ENCODE peak calls at places on chromosomes 2 and 18, in seven cellular contexts. One of them, this sample, is unnamed.

GRCh38 chr2:200509227-200509607 is 651 bp downstream of the KCTD18 start:
- DNase-seq in GM12878: no peak
- DNase-seq in GM12891: no peak
- DNase-seq in HepG2: no peak
- DNase-seq in K562: peak; percentile 27
- DNase-seq in H1: peak; percentile 48
- DNase-seq in SK-N-SH: peak; percentile 51
- DNase-seq in this sample: no peak

GRCh38 chr2:58893645-58894336 is 652.7 kb upstream of the FANCL start:
- DNase-seq in GM12891: no peak
- DNase-seq in SK-N-SH: no peak
- DNase-seq in HepG2: no peak
- DNase-seq in H1: no peak
- DNase-seq in GM12878: no peak
- DNase-seq in K562: no peak
- DNase-seq in this sample: no peak

GRCh38 chr2:147045113-147045512 is 799.7 kb upstream of the ACVR2A start:
- DNase-seq in GM12891: peak; percentile 7
- DNase-seq in SK-N-SH: peak; percentile 12
- DNase-seq in K562: no peak
- DNase-seq in HepG2: peak; percentile 45
- DNase-seq in H1: peak; percentile 87
- DNase-seq in GM12878: peak; percentile 15
- DNase-seq in this sample: no peak

GRCh38 chr18:73693091-73693490 is 454.5 kb downstream of the FBXO15 start:
- DNase-seq in SK-N-SH: no peak
- DNase-seq in GM12878: no peak
- DNase-seq in GM12891: no peak
- DNase-seq in H1: no peak
- DNase-seq in HepG2: no peak
- DNase-seq in K562: no peak
- DNase-seq in this sample: no peak

GRCh38 chr2:46849741-46850474 is 65.7 kb downstream of the MCFD2 start:
- DNase-seq in SK-N-SH: peak; percentile 46
- DNase-seq in HepG2: no peak
- DNase-seq in GM12878: no peak
- DNase-seq in K562: peak; percentile 89
- DNase-seq in GM12891: no peak
- DNase-seq in H1: no peak
- DNase-seq in this sample: no peak

GRCh38 chr2:133837441-133838090 is 269.3 kb upstream of the NCKAP5 start:
- DNase-seq in HepG2: no peak
- DNase-seq in K562: no peak
- DNase-seq in GM12891: no peak
- DNase-seq in GM12878: no peak
- DNase-seq in H1: no peak
- DNase-seq in SK-N-SH: no peak
- DNase-seq in this sample: no peak

GRCh38 chr2:15195723-15196270 is 365.3 kb downstream of the NBAS start:
- DNase-seq in GM12878: no peak
- DNase-seq in SK-N-SH: no peak
- DNase-seq in H1: no peak
- DNase-seq in K562: no peak
- DNase-seq in GM12891: no peak
- DNase-seq in HepG2: no peak
- DNase-seq in this sample: no peak

GRCh38 chr2:71832388-71832787 is 315.3 kb downstream of the CYP26B1 start:
- DNase-seq in H1: no peak
- DNase-seq in HepG2: no peak
- DNase-seq in K562: no peak
- DNase-seq in SK-N-SH: no peak
- DNase-seq in GM12891: no peak
- DNase-seq in GM12878: no peak
- DNase-seq in this sample: no peak

GRCh38 chr2:201362396-201362795 is 5.3 kb upstream of the FLACC1 start:
- DNase-seq in K562: no peak
- DNase-seq in GM12878: no peak
- DNase-seq in H1: no peak
- DNase-seq in GM12891: no peak
- DNase-seq in SK-N-SH: no peak
- DNase-seq in HepG2: no peak
- DNase-seq in this sample: no peak

GRCh38 chr2:24421668-24422067 is 61.3 kb upstream of the ITSN2 start:
- DNase-seq in SK-N-SH: peak; percentile 60
- DNase-seq in GM12891: no peak
- DNase-seq in K562: peak; percentile 55
- DNase-seq in GM12878: no peak
- DNase-seq in H1: peak; percentile 83
- DNase-seq in HepG2: peak; percentile 52
- DNase-seq in this sample: peak; percentile 7

GRCh38 chr2:226159875-226160479 is 639.6 kb downstream of the IRS1 start:
- DNase-seq in K562: no peak
- DNase-seq in HepG2: peak; percentile 99
- DNase-seq in GM12891: no peak
- DNase-seq in GM12878: no peak
- DNase-seq in SK-N-SH: no peak
- DNase-seq in H1: no peak
- DNase-seq in this sample: no peak

GRCh38 chr2:140348826-140349225 is 1568.6 kb upstream of the NXPH2 start:
- DNase-seq in K562: no peak
- DNase-seq in GM12878: no peak
- DNase-seq in SK-N-SH: no peak
- DNase-seq in GM12891: no peak
- DNase-seq in H1: no peak
- DNase-seq in HepG2: no peak
- DNase-seq in this sample: no peak

GRCh38 chr2:127007652-127008051 is 99.3 kb downstream of the BIN1 start:
- DNase-seq in K562: no peak
- DNase-seq in SK-N-SH: no peak
- DNase-seq in GM12891: no peak
- DNase-seq in H1: no peak
- DNase-seq in GM12878: no peak
- DNase-seq in HepG2: no peak
- DNase-seq in this sample: no peak

GRCh38 chr2:63424329-63425078 is 163.8 kb downstream of the WDPCP start:
- DNase-seq in HepG2: peak; percentile 62
- DNase-seq in GM12878: no peak
- DNase-seq in H1: peak; percentile 64
- DNase-seq in K562: peak; percentile 58
- DNase-seq in GM12891: peak; percentile 6
- DNase-seq in SK-N-SH: peak; percentile 30
- DNase-seq in this sample: no peak

GRCh38 chr2:216633616-216634316 is 546 bp downstream of the IGFBP2 start:
- DNase-seq in K562: no peak
- DNase-seq in H1: peak; percentile 73
- DNase-seq in GM12878: no peak
- DNase-seq in HepG2: no peak
- DNase-seq in GM12891: no peak
- DNase-seq in SK-N-SH: peak; percentile 79
- DNase-seq in this sample: no peak

GRCh38 chr18:31736630-31737029 is 24.1 kb downstream of the SLC25A52 start:
- DNase-seq in SK-N-SH: no peak
- DNase-seq in H1: no peak
- DNase-seq in GM12891: no peak
- DNase-seq in HepG2: no peak
- DNase-seq in K562: no peak
- DNase-seq in GM12878: peak; percentile 28
- DNase-seq in this sample: no peak

GRCh38 chr2:118905206-118905605 is 36.8 kb upstream of the MARCO start:
- DNase-seq in SK-N-SH: no peak
- DNase-seq in GM12878: no peak
- DNase-seq in H1: no peak
- DNase-seq in HepG2: no peak
- DNase-seq in K562: no peak
- DNase-seq in GM12891: no peak
- DNase-seq in this sample: no peak

GRCh38 chr2:216856666-216857065 is 3.2 kb downstream of the TNP1 start:
- DNase-seq in K562: no peak
- DNase-seq in HepG2: no peak
- DNase-seq in H1: no peak
- DNase-seq in SK-N-SH: no peak
- DNase-seq in GM12891: no peak
- DNase-seq in GM12878: no peak
- DNase-seq in this sample: no peak

DNA sequence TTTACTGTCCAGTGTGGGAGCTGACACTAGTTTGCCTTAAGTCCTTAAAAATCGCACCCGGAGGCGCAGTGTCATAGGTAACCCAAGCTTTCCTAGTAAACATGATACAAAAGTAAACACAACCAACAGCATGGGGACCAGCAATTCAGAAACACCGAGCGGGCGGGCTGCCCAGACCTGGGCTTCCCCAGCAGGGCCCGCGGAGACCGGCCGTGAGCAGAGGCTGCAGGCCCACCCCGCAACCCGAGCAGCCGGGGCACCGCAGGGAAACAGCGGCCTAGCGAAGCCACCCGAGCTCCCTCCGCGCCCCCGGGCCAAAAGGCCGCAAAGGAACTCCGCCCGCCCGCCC is 296 bp downstream of the TTC21B start:
- DNase-seq in K562: no peak
- DNase-seq in GM12891: no peak
- DNase-seq in GM12878: no peak
- DNase-seq in SK-N-SH: no peak
- DNase-seq in H1: no peak
- DNase-seq in HepG2: peak; percentile 54
- DNase-seq in this sample: no peak
- TF ChIP-seq TAF1 in K562: no peak
- TF ChIP-seq TAF1 in GM12891: no peak
- TF ChIP-seq TAF1 in GM12878: no peak
- TF ChIP-seq TAF1 in SK-N-SH: no peak
- TF ChIP-seq TAF1 in H1: no peak
- TF ChIP-seq TAF1 in HepG2: no peak
- TF ChIP-seq TAF1 in this sample: no peak

GRCh38 chr2:239544141-239544800 is 143.5 kb upstream of the HDAC4 start:
- DNase-seq in H1: no peak
- DNase-seq in K562: no peak
- DNase-seq in SK-N-SH: no peak
- DNase-seq in HepG2: no peak
- DNase-seq in GM12878: no peak
- DNase-seq in GM12891: no peak
- DNase-seq in this sample: no peak
- TF ChIP-seq TAF1 in H1: no peak
- TF ChIP-seq TAF1 in K562: no peak
- TF ChIP-seq TAF1 in SK-N-SH: no peak
- TF ChIP-seq TAF1 in HepG2: no peak
- TF ChIP-seq TAF1 in GM12878: no peak
- TF ChIP-seq TAF1 in GM12891: no peak
- TF ChIP-seq TAF1 in this sample: no peak

GRCh38 chr18:57755473-57756067 is 47.5 kb downstream of the ATP8B1 start:
- DNase-seq in H1: no peak
- DNase-seq in GM12878: no peak
- DNase-seq in K562: no peak
- DNase-seq in GM12891: no peak
- DNase-seq in HepG2: no peak
- DNase-seq in SK-N-SH: peak; percentile 11
- DNase-seq in this sample: no peak

GRCh38 chr18:57754577-57755330 is 48.4 kb downstream of the ATP8B1 start:
- DNase-seq in GM12891: no peak
- DNase-seq in HepG2: no peak
- DNase-seq in K562: no peak
- DNase-seq in SK-N-SH: no peak
- DNase-seq in GM12878: peak; percentile 38
- DNase-seq in H1: no peak
- DNase-seq in this sample: no peak

GRCh38 chr18:57762686-57763085 is 40.4 kb downstream of the ATP8B1 start:
- DNase-seq in GM12878: no peak
- DNase-seq in H1: no peak
- DNase-seq in GM12891: no peak
- DNase-seq in HepG2: no peak
- DNase-seq in SK-N-SH: no peak
- DNase-seq in K562: no peak
- DNase-seq in this sample: no peak

GRCh38 chr18:57764087-57764486 is 39.0 kb downstream of the ATP8B1 start:
- DNase-seq in H1: no peak
- DNase-seq in SK-N-SH: no peak
- DNase-seq in GM12878: no peak
- DNase-seq in GM12891: no peak
- DNase-seq in K562: no peak
- DNase-seq in HepG2: no peak
- DNase-seq in this sample: no peak

GRCh38 chr18:57759650-57760049 is 43.5 kb downstream of the ATP8B1 start:
- DNase-seq in H1: no peak
- DNase-seq in HepG2: no peak
- DNase-seq in GM12891: no peak
- DNase-seq in K562: no peak
- DNase-seq in GM12878: no peak
- DNase-seq in SK-N-SH: no peak
- DNase-seq in this sample: no peak
- TF ChIP-seq TAF1 in H1: no peak
- TF ChIP-seq TAF1 in HepG2: no peak
- TF ChIP-seq TAF1 in GM12891: no peak
- TF ChIP-seq TAF1 in K562: no peak
- TF ChIP-seq TAF1 in GM12878: no peak
- TF ChIP-seq TAF1 in SK-N-SH: no peak
- TF ChIP-seq TAF1 in this sample: no peak

GRCh38 chr2:183063083-183063482 is 15.5 kb upstream of the DUSP19 start:
- DNase-seq in SK-N-SH: no peak
- DNase-seq in K562: no peak
- DNase-seq in GM12878: no peak
- DNase-seq in HepG2: no peak
- DNase-seq in H1: no peak
- DNase-seq in GM12891: no peak
- DNase-seq in this sample: no peak
- TF ChIP-seq TAF1 in SK-N-SH: no peak
- TF ChIP-seq TAF1 in K562: no peak
- TF ChIP-seq TAF1 in GM12878: no peak
- TF ChIP-seq TAF1 in HepG2: no peak
- TF ChIP-seq TAF1 in H1: no peak
- TF ChIP-seq TAF1 in GM12891: no peak
- TF ChIP-seq TAF1 in this sample: no peak